ENCODE peak calls at places on chromosomes 3 and 15, in six cellular contexts. One of them, this sample, is unnamed.

GRCh38 chr15:92415639-92416297 is 22.1 kb downstream of the ST8SIA2 start:
- DNase-seq in AG04450: no peak
- DNase-seq in thoracic aorta: no peak
- DNase-seq in nephron progenitor cell: no peak
- DNase-seq in hepatocyte: no peak
- DNase-seq in esophagus muscularis mucosa: no peak
- DNase-seq in this sample: no peak

GRCh38 chr3:56975562-56975961 is 84.9 kb upstream of the SPATA12 start:
- DNase-seq in AG04450: no peak
- DNase-seq in esophagus muscularis mucosa: no peak
- DNase-seq in hepatocyte: peak
- DNase-seq in nephron progenitor cell: no peak
- DNase-seq in thoracic aorta: no peak
- DNase-seq in this sample: no peak

GRCh38 chr15:77456746-77457618 is 36.3 kb downstream of the HMG20A start:
- DNase-seq in AG04450: peak
- DNase-seq in nephron progenitor cell: no peak
- DNase-seq in hepatocyte: no peak
- DNase-seq in esophagus muscularis mucosa: no peak
- DNase-seq in thoracic aorta: no peak
- DNase-seq in this sample: no peak

GRCh38 chr3:150626148-150626930 is 23.2 kb downstream of the SELENOT start:
- DNase-seq in AG04450: no peak
- DNase-seq in nephron progenitor cell: no peak
- DNase-seq in esophagus muscularis mucosa: no peak
- DNase-seq in thoracic aorta: no peak
- DNase-seq in hepatocyte: no peak
- DNase-seq in this sample: no peak

GRCh38 chr3:55564709-55565108 is 77.6 kb upstream of the WNT5A start:
- DNase-seq in AG04450: no peak
- DNase-seq in thoracic aorta: no peak
- DNase-seq in hepatocyte: no peak
- DNase-seq in nephron progenitor cell: no peak
- DNase-seq in esophagus muscularis mucosa: no peak
- DNase-seq in this sample: no peak

GRCh38 chr3:194691481-194692281 is 6.0 kb downstream of the FAM43A start:
- DNase-seq in nephron progenitor cell: peak
- DNase-seq in thoracic aorta: no peak
- DNase-seq in esophagus muscularis mucosa: no peak
- DNase-seq in AG04450: no peak
- DNase-seq in hepatocyte: no peak
- DNase-seq in this sample: peak

GRCh38 chr3:70620367-70620766 is 307.9 kb upstream of the MDFIC2 start:
- DNase-seq in nephron progenitor cell: no peak
- DNase-seq in hepatocyte: no peak
- DNase-seq in AG04450: no peak
- DNase-seq in esophagus muscularis mucosa: no peak
- DNase-seq in thoracic aorta: no peak
- DNase-seq in this sample: no peak

GRCh38 chr3:191131305-191131704 is 67.7 kb upstream of the OSTN start:
- DNase-seq in hepatocyte: no peak
- DNase-seq in AG04450: no peak
- DNase-seq in esophagus muscularis mucosa: no peak
- DNase-seq in thoracic aorta: no peak
- DNase-seq in nephron progenitor cell: no peak
- DNase-seq in this sample: no peak

GRCh38 chr3:15754047-15754446 is 43.7 kb downstream of the ANKRD28 start:
- DNase-seq in nephron progenitor cell: no peak
- DNase-seq in thoracic aorta: no peak
- DNase-seq in esophagus muscularis mucosa: no peak
- DNase-seq in hepatocyte: no peak
- DNase-seq in AG04450: no peak
- DNase-seq in this sample: no peak

DNA sequence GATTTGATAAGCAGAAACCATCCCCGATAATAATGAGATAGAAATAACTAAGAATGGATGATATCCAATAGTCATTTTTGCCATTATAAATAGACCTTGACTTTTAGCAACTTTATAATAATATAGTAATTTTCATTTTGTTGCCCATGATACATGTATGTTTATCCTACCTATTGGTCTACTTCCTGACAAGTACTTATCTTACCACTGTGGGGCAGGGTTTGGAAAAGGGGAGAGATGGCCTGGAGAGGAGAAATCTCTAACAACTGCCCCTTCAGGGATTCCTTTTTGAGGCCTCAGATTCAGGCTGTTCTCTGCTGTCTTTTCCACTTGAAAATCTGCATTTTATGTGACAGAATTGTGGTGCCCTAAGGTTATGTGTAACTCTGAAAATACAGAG is 42.2 kb downstream of the FAM98B start:
- DNase-seq in thoracic aorta: no peak
- DNase-seq in nephron progenitor cell: no peak
- DNase-seq in hepatocyte: no peak
- DNase-seq in AG04450: no peak
- DNase-seq in esophagus muscularis mucosa: no peak
- DNase-seq in this sample: no peak
- TF ChIP-seq CTCF in thoracic aorta: no peak
- TF ChIP-seq CTCF in nephron progenitor cell: no peak
- TF ChIP-seq CTCF in hepatocyte: no peak
- TF ChIP-seq CTCF in AG04450: no peak
- TF ChIP-seq CTCF in esophagus muscularis mucosa: no peak
- TF ChIP-seq CTCF in this sample: no peak

GRCh38 chr15:37143351-37143750 is 43.0 kb upstream of the MEIS2 start:
- DNase-seq in AG04450: no peak
- DNase-seq in esophagus muscularis mucosa: no peak
- DNase-seq in thoracic aorta: no peak
- DNase-seq in hepatocyte: no peak
- DNase-seq in nephron progenitor cell: no peak
- DNase-seq in this sample: no peak

DNA sequence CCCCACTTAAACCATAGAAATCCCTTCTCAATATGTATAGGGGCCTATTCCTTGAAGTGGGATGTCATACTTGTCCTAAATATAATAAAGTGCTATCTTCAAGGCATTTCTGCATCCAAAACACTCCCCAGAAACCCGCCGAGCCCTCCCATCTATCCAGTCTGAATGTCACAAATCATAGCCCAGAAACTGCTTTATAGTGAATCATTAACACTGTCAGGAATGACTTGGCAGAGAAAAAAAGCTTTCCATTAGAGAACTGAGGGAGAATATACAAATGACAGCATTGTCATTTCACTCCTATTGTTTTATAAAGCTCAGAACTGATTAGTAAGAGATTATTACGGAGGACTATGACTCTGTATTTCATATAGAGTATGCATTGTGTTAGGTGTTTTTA is 48.4 kb upstream of the MEIS2 start:
- DNase-seq in thoracic aorta: no peak
- DNase-seq in AG04450: no peak
- DNase-seq in hepatocyte: no peak
- DNase-seq in esophagus muscularis mucosa: no peak
- DNase-seq in nephron progenitor cell: no peak
- DNase-seq in this sample: no peak
- TF ChIP-seq CTCF in thoracic aorta: no peak
- TF ChIP-seq CTCF in AG04450: no peak
- TF ChIP-seq CTCF in hepatocyte: no peak
- TF ChIP-seq CTCF in esophagus muscularis mucosa: no peak
- TF ChIP-seq CTCF in nephron progenitor cell: no peak
- TF ChIP-seq CTCF in this sample: no peak

DNA sequence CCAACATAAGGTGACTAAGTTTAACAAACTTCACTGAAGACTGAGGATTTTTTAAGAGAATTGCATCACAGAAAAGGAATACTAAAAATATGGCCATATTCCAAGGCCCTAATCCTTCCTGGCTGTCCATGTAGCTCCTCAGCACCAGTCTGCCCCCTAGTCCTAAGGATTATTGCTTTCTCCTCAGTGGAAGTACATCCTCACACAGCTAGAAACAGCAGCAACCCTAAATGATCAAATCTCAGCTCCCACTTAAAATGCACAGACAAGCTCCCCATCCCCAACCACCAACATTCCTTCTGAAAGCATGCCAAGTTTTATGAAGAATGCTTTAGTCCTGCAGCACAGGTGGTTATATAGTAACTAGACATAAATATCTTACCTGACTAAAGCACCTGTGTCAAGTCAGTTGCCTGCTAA is 14.7 kb downstream of the ST3GAL6 start:
- DNase-seq in AG04450: peak
- DNase-seq in thoracic aorta: no peak
- DNase-seq in hepatocyte: peak
- DNase-seq in nephron progenitor cell: no peak
- DNase-seq in esophagus muscularis mucosa: no peak
- DNase-seq in this sample: no peak
- TF ChIP-seq CTCF in AG04450: peak
- TF ChIP-seq CTCF in thoracic aorta: no peak
- TF ChIP-seq CTCF in hepatocyte: no peak
- TF ChIP-seq CTCF in nephron progenitor cell: no peak
- TF ChIP-seq CTCF in esophagus muscularis mucosa: no peak
- TF ChIP-seq CTCF in this sample: no peak

GRCh38 chr3:183555541-183556081 is at the start of gene KLHL6:
- DNase-seq in esophagus muscularis mucosa: no peak
- DNase-seq in thoracic aorta: no peak
- DNase-seq in AG04450: no peak
- DNase-seq in nephron progenitor cell: no peak
- DNase-seq in hepatocyte: no peak
- DNase-seq in this sample: peak

GRCh38 chr3:183564046-183564445 is 8.5 kb upstream of the KLHL6 start:
- DNase-seq in hepatocyte: no peak
- DNase-seq in thoracic aorta: no peak
- DNase-seq in AG04450: no peak
- DNase-seq in nephron progenitor cell: no peak
- DNase-seq in esophagus muscularis mucosa: no peak
- DNase-seq in this sample: no peak

GRCh38 chr3:183563686-183563941 is 8.1 kb upstream of the KLHL6 start:
- DNase-seq in esophagus muscularis mucosa: no peak
- DNase-seq in AG04450: no peak
- DNase-seq in nephron progenitor cell: no peak
- DNase-seq in hepatocyte: no peak
- DNase-seq in thoracic aorta: no peak
- DNase-seq in this sample: no peak

GRCh38 chr3:183560607-183561006 is 5.1 kb upstream of the KLHL6 start:
- DNase-seq in thoracic aorta: no peak
- DNase-seq in esophagus muscularis mucosa: no peak
- DNase-seq in hepatocyte: peak
- DNase-seq in AG04450: no peak
- DNase-seq in nephron progenitor cell: no peak
- DNase-seq in this sample: no peak
- TF ChIP-seq CTCF in thoracic aorta: no peak
- TF ChIP-seq CTCF in esophagus muscularis mucosa: peak
- TF ChIP-seq CTCF in hepatocyte: peak
- TF ChIP-seq CTCF in AG04450: no peak
- TF ChIP-seq CTCF in nephron progenitor cell: no peak
- TF ChIP-seq CTCF in this sample: no peak